ENCODE peak calls at places on chromosome X, in eight cellular contexts. One of them, this sample, is unnamed.

GRCh38 chrX:14913241-14913640 is 40.0 kb downstream of the MOSPD2 start:
- DNase-seq in RCC 7860: no peak
- DNase-seq in T-helper 2 cell: no peak
- DNase-seq in EH: no peak
- DNase-seq in NCI-H1092 treated with DMSO at 0.1 percent for 48 hours: no peak
- DNase-seq in activated effector memory CD4-positive, alpha-beta T cell treated with Interleukin-2 at 50 U/mL for 16 hours: no peak
- DNase-seq in T47D: peak
- DNase-seq in mammary epithelial cell: peak
- DNase-seq in this sample: no peak

GRCh38 chrX:17638731-17639130 is 98.6 kb upstream of the SCML1 start:
- DNase-seq in EH: no peak
- DNase-seq in NCI-H1092 treated with DMSO at 0.1 percent for 48 hours: peak
- DNase-seq in T47D: no peak
- DNase-seq in RCC 7860: no peak
- DNase-seq in mammary epithelial cell: no peak
- DNase-seq in activated effector memory CD4-positive, alpha-beta T cell treated with Interleukin-2 at 50 U/mL for 16 hours: no peak
- DNase-seq in T-helper 2 cell: no peak
- DNase-seq in this sample: no peak

GRCh38 chrX:66914082-66914481 is 275.2 kb upstream of the EDA2R start:
- DNase-seq in NCI-H1092 treated with DMSO at 0.1 percent for 48 hours: no peak
- DNase-seq in RCC 7860: peak
- DNase-seq in activated effector memory CD4-positive, alpha-beta T cell treated with Interleukin-2 at 50 U/mL for 16 hours: no peak
- DNase-seq in T47D: peak
- DNase-seq in T-helper 2 cell: no peak
- DNase-seq in EH: no peak
- DNase-seq in mammary epithelial cell: peak
- DNase-seq in this sample: no peak

GRCh38 chrX:39904816-39905474 is 192.8 kb downstream of the BCOR start:
- DNase-seq in activated effector memory CD4-positive, alpha-beta T cell treated with Interleukin-2 at 50 U/mL for 16 hours: no peak
- DNase-seq in mammary epithelial cell: no peak
- DNase-seq in NCI-H1092 treated with DMSO at 0.1 percent for 48 hours: no peak
- DNase-seq in RCC 7860: no peak
- DNase-seq in T47D: no peak
- DNase-seq in T-helper 2 cell: no peak
- DNase-seq in EH: no peak
- DNase-seq in this sample: no peak

GRCh38 chrX:119729408-119730201 is 28.8 kb upstream of the SOWAHD start:
- DNase-seq in T47D: peak
- DNase-seq in EH: peak
- DNase-seq in activated effector memory CD4-positive, alpha-beta T cell treated with Interleukin-2 at 50 U/mL for 16 hours: peak
- DNase-seq in T-helper 2 cell: peak
- DNase-seq in RCC 7860: no peak
- DNase-seq in NCI-H1092 treated with DMSO at 0.1 percent for 48 hours: peak
- DNase-seq in mammary epithelial cell: peak
- DNase-seq in this sample: no peak

GRCh38 chrX:66634272-66634671 is 4.6 kb downstream of the EDA2R start:
- DNase-seq in EH: peak
- DNase-seq in T47D: no peak
- DNase-seq in T-helper 2 cell: no peak
- DNase-seq in activated effector memory CD4-positive, alpha-beta T cell treated with Interleukin-2 at 50 U/mL for 16 hours: no peak
- DNase-seq in NCI-H1092 treated with DMSO at 0.1 percent for 48 hours: no peak
- DNase-seq in RCC 7860: peak
- DNase-seq in mammary epithelial cell: no peak
- DNase-seq in this sample: no peak

GRCh38 chrX:19638968-19639539 is 123.7 kb upstream of the MAP3K15 start:
- DNase-seq in NCI-H1092 treated with DMSO at 0.1 percent for 48 hours: no peak
- DNase-seq in T47D: no peak
- DNase-seq in EH: no peak
- DNase-seq in RCC 7860: no peak
- DNase-seq in activated effector memory CD4-positive, alpha-beta T cell treated with Interleukin-2 at 50 U/mL for 16 hours: no peak
- DNase-seq in mammary epithelial cell: no peak
- DNase-seq in T-helper 2 cell: no peak
- DNase-seq in this sample: no peak

GRCh38 chrX:39152106-39152649 is 350.9 kb downstream of the MID1IP1 start:
- DNase-seq in T47D: peak
- DNase-seq in RCC 7860: no peak
- DNase-seq in NCI-H1092 treated with DMSO at 0.1 percent for 48 hours: peak
- DNase-seq in activated effector memory CD4-positive, alpha-beta T cell treated with Interleukin-2 at 50 U/mL for 16 hours: no peak
- DNase-seq in mammary epithelial cell: no peak
- DNase-seq in T-helper 2 cell: no peak
- DNase-seq in EH: peak
- DNase-seq in this sample: peak

GRCh38 chrX:4710618-4711433 is 997.4 kb upstream of the PRKX start:
- DNase-seq in T-helper 2 cell: no peak
- DNase-seq in NCI-H1092 treated with DMSO at 0.1 percent for 48 hours: no peak
- DNase-seq in mammary epithelial cell: peak
- DNase-seq in activated effector memory CD4-positive, alpha-beta T cell treated with Interleukin-2 at 50 U/mL for 16 hours: no peak
- DNase-seq in T47D: no peak
- DNase-seq in EH: no peak
- DNase-seq in RCC 7860: no peak
- DNase-seq in this sample: peak

GRCh38 chrX:63186137-63186536 is 165.0 kb downstream of the SPIN4 start:
- DNase-seq in activated effector memory CD4-positive, alpha-beta T cell treated with Interleukin-2 at 50 U/mL for 16 hours: no peak
- DNase-seq in T-helper 2 cell: no peak
- DNase-seq in T47D: peak
- DNase-seq in EH: no peak
- DNase-seq in RCC 7860: peak
- DNase-seq in NCI-H1092 treated with DMSO at 0.1 percent for 48 hours: no peak
- DNase-seq in mammary epithelial cell: no peak
- DNase-seq in this sample: no peak

GRCh38 chrX:98071331-98071730 is 1187.6 kb downstream of the RPA4 start:
- DNase-seq in EH: peak
- DNase-seq in T47D: peak
- DNase-seq in RCC 7860: no peak
- DNase-seq in activated effector memory CD4-positive, alpha-beta T cell treated with Interleukin-2 at 50 U/mL for 16 hours: no peak
- DNase-seq in T-helper 2 cell: no peak
- DNase-seq in NCI-H1092 treated with DMSO at 0.1 percent for 48 hours: no peak
- DNase-seq in mammary epithelial cell: no peak
- DNase-seq in this sample: no peak

GRCh38 chrX:17464196-17464595 is 89.2 kb downstream of the NHS start:
- DNase-seq in activated effector memory CD4-positive, alpha-beta T cell treated with Interleukin-2 at 50 U/mL for 16 hours: no peak
- DNase-seq in RCC 7860: peak
- DNase-seq in mammary epithelial cell: peak
- DNase-seq in EH: peak
- DNase-seq in NCI-H1092 treated with DMSO at 0.1 percent for 48 hours: no peak
- DNase-seq in T47D: no peak
- DNase-seq in T-helper 2 cell: no peak
- DNase-seq in this sample: no peak

GRCh38 chrX:47204970-47205369 is 11.3 kb downstream of the UBA1 start:
- DNase-seq in T47D: no peak
- DNase-seq in mammary epithelial cell: no peak
- DNase-seq in EH: no peak
- DNase-seq in T-helper 2 cell: no peak
- DNase-seq in activated effector memory CD4-positive, alpha-beta T cell treated with Interleukin-2 at 50 U/mL for 16 hours: no peak
- DNase-seq in RCC 7860: no peak
- DNase-seq in NCI-H1092 treated with DMSO at 0.1 percent for 48 hours: no peak
- DNase-seq in this sample: no peak

GRCh38 chrX:24282381-24283121 is 31.3 kb downstream of the SUPT20HL2 start:
- DNase-seq in EH: peak
- DNase-seq in mammary epithelial cell: no peak
- DNase-seq in activated effector memory CD4-positive, alpha-beta T cell treated with Interleukin-2 at 50 U/mL for 16 hours: no peak
- DNase-seq in RCC 7860: peak
- DNase-seq in NCI-H1092 treated with DMSO at 0.1 percent for 48 hours: no peak
- DNase-seq in T47D: no peak
- DNase-seq in T-helper 2 cell: no peak
- DNase-seq in this sample: no peak

GRCh38 chrX:110992611-110993010 is 103.4 kb upstream of the PAK3 start:
- DNase-seq in T-helper 2 cell: peak
- DNase-seq in activated effector memory CD4-positive, alpha-beta T cell treated with Interleukin-2 at 50 U/mL for 16 hours: no peak
- DNase-seq in T47D: peak
- DNase-seq in EH: peak
- DNase-seq in NCI-H1092 treated with DMSO at 0.1 percent for 48 hours: peak
- DNase-seq in RCC 7860: no peak
- DNase-seq in mammary epithelial cell: peak
- DNase-seq in this sample: peak

GRCh38 chrX:135009057-135009605 is 13.2 kb downstream of the RTL8B start:
- DNase-seq in T-helper 2 cell: no peak
- DNase-seq in activated effector memory CD4-positive, alpha-beta T cell treated with Interleukin-2 at 50 U/mL for 16 hours: no peak
- DNase-seq in EH: no peak
- DNase-seq in RCC 7860: no peak
- DNase-seq in T47D: no peak
- DNase-seq in mammary epithelial cell: no peak
- DNase-seq in NCI-H1092 treated with DMSO at 0.1 percent for 48 hours: peak
- DNase-seq in this sample: no peak

GRCh38 chrX:129522184-129523059 is 868 bp downstream of the SMARCA1 start:
- DNase-seq in NCI-H1092 treated with DMSO at 0.1 percent for 48 hours: peak
- DNase-seq in RCC 7860: peak
- DNase-seq in mammary epithelial cell: peak
- DNase-seq in activated effector memory CD4-positive, alpha-beta T cell treated with Interleukin-2 at 50 U/mL for 16 hours: no peak
- DNase-seq in T47D: peak
- DNase-seq in EH: peak
- DNase-seq in T-helper 2 cell: no peak
- DNase-seq in this sample: no peak

GRCh38 chrX:27966955-27967354 is 14.3 kb downstream of the DCAF8L1 start:
- DNase-seq in RCC 7860: no peak
- DNase-seq in EH: no peak
- DNase-seq in mammary epithelial cell: peak
- DNase-seq in T-helper 2 cell: no peak
- DNase-seq in T47D: no peak
- DNase-seq in activated effector memory CD4-positive, alpha-beta T cell treated with Interleukin-2 at 50 U/mL for 16 hours: no peak
- DNase-seq in NCI-H1092 treated with DMSO at 0.1 percent for 48 hours: no peak
- DNase-seq in this sample: no peak

GRCh38 chrX:134633832-134634231 is 24.4 kb downstream of the PLAC1 start:
- DNase-seq in T-helper 2 cell: no peak
- DNase-seq in RCC 7860: no peak
- DNase-seq in EH: no peak
- DNase-seq in NCI-H1092 treated with DMSO at 0.1 percent for 48 hours: no peak
- DNase-seq in T47D: no peak
- DNase-seq in activated effector memory CD4-positive, alpha-beta T cell treated with Interleukin-2 at 50 U/mL for 16 hours: no peak
- DNase-seq in mammary epithelial cell: no peak
- DNase-seq in this sample: no peak

GRCh38 chrX:115896362-115896761 is 274.2 kb upstream of the AGTR2 start:
- DNase-seq in T-helper 2 cell: no peak
- DNase-seq in RCC 7860: no peak
- DNase-seq in T47D: no peak
- DNase-seq in EH: no peak
- DNase-seq in NCI-H1092 treated with DMSO at 0.1 percent for 48 hours: no peak
- DNase-seq in activated effector memory CD4-positive, alpha-beta T cell treated with Interleukin-2 at 50 U/mL for 16 hours: no peak
- DNase-seq in mammary epithelial cell: no peak
- DNase-seq in this sample: no peak

GRCh38 chrX:30663317-30663716 is 10.1 kb downstream of the GK start:
- DNase-seq in RCC 7860: no peak
- DNase-seq in NCI-H1092 treated with DMSO at 0.1 percent for 48 hours: no peak
- DNase-seq in mammary epithelial cell: no peak
- DNase-seq in T-helper 2 cell: no peak
- DNase-seq in EH: no peak
- DNase-seq in activated effector memory CD4-positive, alpha-beta T cell treated with Interleukin-2 at 50 U/mL for 16 hours: no peak
- DNase-seq in T47D: no peak
- DNase-seq in this sample: no peak

GRCh38 chrX:17441965-17442364 is 67.0 kb downstream of the NHS start:
- DNase-seq in RCC 7860: peak
- DNase-seq in EH: peak
- DNase-seq in mammary epithelial cell: peak
- DNase-seq in T47D: no peak
- DNase-seq in activated effector memory CD4-positive, alpha-beta T cell treated with Interleukin-2 at 50 U/mL for 16 hours: no peak
- DNase-seq in T-helper 2 cell: no peak
- DNase-seq in NCI-H1092 treated with DMSO at 0.1 percent for 48 hours: no peak
- DNase-seq in this sample: no peak

GRCh38 chrX:22032084-22032483 is at the start of gene PHEX:
- DNase-seq in activated effector memory CD4-positive, alpha-beta T cell treated with Interleukin-2 at 50 U/mL for 16 hours: no peak
- DNase-seq in NCI-H1092 treated with DMSO at 0.1 percent for 48 hours: no peak
- DNase-seq in T-helper 2 cell: no peak
- DNase-seq in mammary epithelial cell: no peak
- DNase-seq in T47D: no peak
- DNase-seq in EH: no peak
- DNase-seq in RCC 7860: no peak
- DNase-seq in this sample: no peak

GRCh38 chrX:45771114-45771513 is 570.4 kb upstream of the DIPK2B start:
- DNase-seq in T47D: no peak
- DNase-seq in activated effector memory CD4-positive, alpha-beta T cell treated with Interleukin-2 at 50 U/mL for 16 hours: no peak
- DNase-seq in EH: peak
- DNase-seq in RCC 7860: peak
- DNase-seq in T-helper 2 cell: no peak
- DNase-seq in mammary epithelial cell: peak
- DNase-seq in NCI-H1092 treated with DMSO at 0.1 percent for 48 hours: no peak
- DNase-seq in this sample: no peak

GRCh38 chrX:80011522-80011921 is 3.0 kb upstream of the TBX22 start:
- DNase-seq in NCI-H1092 treated with DMSO at 0.1 percent for 48 hours: no peak
- DNase-seq in RCC 7860: no peak
- DNase-seq in activated effector memory CD4-positive, alpha-beta T cell treated with Interleukin-2 at 50 U/mL for 16 hours: no peak
- DNase-seq in T-helper 2 cell: no peak
- DNase-seq in T47D: no peak
- DNase-seq in EH: no peak
- DNase-seq in mammary epithelial cell: no peak
- DNase-seq in this sample: no peak

GRCh38 chrX:21873063-21873785 is 17.4 kb downstream of the YY2 start:
- DNase-seq in RCC 7860: no peak
- DNase-seq in T47D: no peak
- DNase-seq in NCI-H1092 treated with DMSO at 0.1 percent for 48 hours: no peak
- DNase-seq in activated effector memory CD4-positive, alpha-beta T cell treated with Interleukin-2 at 50 U/mL for 16 hours: no peak
- DNase-seq in T-helper 2 cell: no peak
- DNase-seq in mammary epithelial cell: no peak
- DNase-seq in EH: peak
- DNase-seq in this sample: no peak

GRCh38 chrX:115562492-115562872 is 1.5 kb downstream of the PLS3 start:
- DNase-seq in NCI-H1092 treated with DMSO at 0.1 percent for 48 hours: no peak
- DNase-seq in activated effector memory CD4-positive, alpha-beta T cell treated with Interleukin-2 at 50 U/mL for 16 hours: no peak
- DNase-seq in T47D: peak
- DNase-seq in T-helper 2 cell: no peak
- DNase-seq in mammary epithelial cell: peak
- DNase-seq in RCC 7860: no peak
- DNase-seq in EH: peak
- DNase-seq in this sample: no peak

GRCh38 chrX:148381603-148382002 is 118.8 kb upstream of the AFF2 start:
- DNase-seq in EH: no peak
- DNase-seq in NCI-H1092 treated with DMSO at 0.1 percent for 48 hours: no peak
- DNase-seq in T-helper 2 cell: no peak
- DNase-seq in T47D: no peak
- DNase-seq in mammary epithelial cell: no peak
- DNase-seq in activated effector memory CD4-positive, alpha-beta T cell treated with Interleukin-2 at 50 U/mL for 16 hours: no peak
- DNase-seq in RCC 7860: no peak
- DNase-seq in this sample: no peak

GRCh38 chrX:2928583-2929434 is at the start of gene ARSD:
- DNase-seq in activated effector memory CD4-positive, alpha-beta T cell treated with Interleukin-2 at 50 U/mL for 16 hours: peak
- DNase-seq in T-helper 2 cell: peak
- DNase-seq in EH: peak
- DNase-seq in RCC 7860: peak
- DNase-seq in NCI-H1092 treated with DMSO at 0.1 percent for 48 hours: no peak
- DNase-seq in mammary epithelial cell: peak
- DNase-seq in T47D: peak
- DNase-seq in this sample: peak

GRCh38 chrX:154603438-154604430 is 15.3 kb downstream of the CTAG1B start:
- DNase-seq in EH: peak
- DNase-seq in T-helper 2 cell: no peak
- DNase-seq in activated effector memory CD4-positive, alpha-beta T cell treated with Interleukin-2 at 50 U/mL for 16 hours: no peak
- DNase-seq in NCI-H1092 treated with DMSO at 0.1 percent for 48 hours: no peak
- DNase-seq in mammary epithelial cell: peak
- DNase-seq in T47D: no peak
- DNase-seq in RCC 7860: peak
- DNase-seq in this sample: no peak

GRCh38 chrX:130529531-130529930 is 127.7 kb downstream of the RBMX2 start:
- DNase-seq in RCC 7860: peak
- DNase-seq in activated effector memory CD4-positive, alpha-beta T cell treated with Interleukin-2 at 50 U/mL for 16 hours: no peak
- DNase-seq in T47D: no peak
- DNase-seq in EH: no peak
- DNase-seq in NCI-H1092 treated with DMSO at 0.1 percent for 48 hours: no peak
- DNase-seq in T-helper 2 cell: no peak
- DNase-seq in mammary epithelial cell: no peak
- DNase-seq in this sample: no peak

GRCh38 chrX:30533261-30533660 is 44.3 kb downstream of the TASL start:
- DNase-seq in T-helper 2 cell: no peak
- DNase-seq in T47D: no peak
- DNase-seq in EH: peak
- DNase-seq in RCC 7860: no peak
- DNase-seq in NCI-H1092 treated with DMSO at 0.1 percent for 48 hours: no peak
- DNase-seq in mammary epithelial cell: peak
- DNase-seq in activated effector memory CD4-positive, alpha-beta T cell treated with Interleukin-2 at 50 U/mL for 16 hours: no peak
- DNase-seq in this sample: no peak

GRCh38 chrX:17442898-17443297 is 67.9 kb downstream of the NHS start:
- DNase-seq in T47D: no peak
- DNase-seq in RCC 7860: peak
- DNase-seq in T-helper 2 cell: no peak
- DNase-seq in activated effector memory CD4-positive, alpha-beta T cell treated with Interleukin-2 at 50 U/mL for 16 hours: no peak
- DNase-seq in mammary epithelial cell: peak
- DNase-seq in NCI-H1092 treated with DMSO at 0.1 percent for 48 hours: no peak
- DNase-seq in EH: no peak
- DNase-seq in this sample: no peak

GRCh38 chrX:24347871-24348270 is 12.6 kb upstream of the SUPT20HL1 start:
- DNase-seq in NCI-H1092 treated with DMSO at 0.1 percent for 48 hours: no peak
- DNase-seq in mammary epithelial cell: no peak
- DNase-seq in T-helper 2 cell: no peak
- DNase-seq in EH: no peak
- DNase-seq in RCC 7860: no peak
- DNase-seq in activated effector memory CD4-positive, alpha-beta T cell treated with Interleukin-2 at 50 U/mL for 16 hours: no peak
- DNase-seq in T47D: no peak
- DNase-seq in this sample: no peak